ENCODE peak calls at places on chromosomes 5 and 9, in four cellular contexts. P, L, R and W are unnamed samples.
A peak's percentile ranks its signal among the peaks of the same experiment; 100 is the strongest.

GRCh38 chr5:169742773-169743296 is 105.8 kb downstream of the DOCK2 start:
- DNase-seq in P (peak; percentile 82), L (no peak), R (peak; percentile 82), W (no peak)

GRCh38 chr5:122093861-122094650 is 16.0 kb upstream of the LOX start:
- DNase-seq in R (peak; percentile 81), L (no peak), P (no peak), W (no peak)

GRCh38 chr5:175778951-175779475 is 92.4 kb upstream of the CPLX2 start:
- DNase-seq in R (no peak), P (no peak), L (peak; percentile 36), W (no peak)

GRCh38 chr9:81635526-81636279 is 53.6 kb downstream of the TLE1 start:
- DNase-seq in P (peak; percentile 38), R (peak; percentile 47), L (no peak), W (no peak)

GRCh38 chr9:13089721-13090120 is 189.8 kb downstream of the MPDZ start:
- DNase-seq in P (no peak), R (no peak), L (no peak), W (no peak)

GRCh38 chr5:10283927-10284635 is 23.6 kb downstream of the CMBL start:
- DNase-seq in R (peak; percentile 79), P (no peak), L (peak; percentile 92), W (peak; percentile 67)

GRCh38 chr5:145936401-145937131 is at the start of gene SH3RF2:
- DNase-seq in L (peak; percentile 81), R (peak; percentile 73), P (no peak), W (no peak)

GRCh38 chr9:134169724-134170401 is 5.5 kb upstream of the RNU6ATAC start:
- DNase-seq in R (no peak), P (no peak), L (peak; percentile 59), W (no peak)

GRCh38 chr5:103441523-103441922 is 121.1 kb downstream of the NUDT12 start:
- DNase-seq in R (no peak), L (no peak), P (no peak), W (no peak)

GRCh38 chr9:7042124-7042523 is 284.4 kb downstream of the KDM4C start:
- DNase-seq in P (peak; percentile 39), L (no peak), R (peak; percentile 32), W (no peak)

GRCh38 chr9:27377147-27377807 is 80.3 kb upstream of the EQTN start:
- DNase-seq in R (no peak), L (no peak), P (no peak), W (no peak)

GRCh38 chr9:104850771-104851170 is 77.2 kb downstream of the ABCA1 start:
- DNase-seq in P (no peak), L (no peak), R (peak; percentile 49), W (no peak)

GRCh38 chr5:67234671-67235176 is 38.1 kb upstream of the CD180 start:
- DNase-seq in R (peak; percentile 87), P (no peak), L (peak; percentile 61), W (no peak)

GRCh38 chr5:79074641-79075040 is 5.1 kb downstream of the BHMT2 start:
- DNase-seq in R (peak; percentile 12), L (no peak), P (peak; percentile 18), W (no peak)

GRCh38 chr9:132833451-132834130 is 44.5 kb downstream of the AK8 start:
- DNase-seq in P (no peak), L (no peak), R (no peak), W (no peak)

GRCh38 chr9:135521608-135522095 is 412 bp downstream of the LCN1 start:
- DNase-seq in L (no peak), R (no peak), P (no peak), W (no peak)

GRCh38 chr9:87223397-87224246 is 274.0 kb upstream of the DAPK1 start:
- DNase-seq in L (no peak), R (no peak), P (no peak), W (no peak)

GRCh38 chr9:77735515-77735914 is 87.4 kb upstream of the GNA14 start:
- DNase-seq in L (no peak), P (no peak), R (peak; percentile 85), W (no peak)

GRCh38 chr9:129023036-129023907 is 4.9 kb downstream of the SH3GLB2 start:
- DNase-seq in R (peak; percentile 88), L (peak; percentile 95), P (peak; percentile 39), W (no peak)

GRCh38 chr5:115453391-115454095 is 91.0 kb downstream of the FEM1C start:
- DNase-seq in P (no peak), R (no peak), L (no peak), W (no peak)

GRCh38 chr9:124281934-124282351 is 24.2 kb downstream of the NEK6 start:
- DNase-seq in R (no peak), P (no peak), L (no peak), W (no peak)

GRCh38 chr9:14313951-14314423 is at the start of gene NFIB:
- DNase-seq in R (peak; percentile 52), P (no peak), L (peak; percentile 88), W (no peak)

GRCh38 chr5:2722901-2723300 is 28.6 kb downstream of the IRX2 start:
- DNase-seq in L (no peak), P (no peak), R (no peak), W (no peak)

GRCh38 chr9:112041536-112042243 is 133.4 kb downstream of the SUSD1 start:
- DNase-seq in L (no peak), R (peak; percentile 100), P (peak; percentile 100), W (no peak)

GRCh38 chr5:63570752-63571151 is 391.5 kb downstream of the HTR1A start:
- DNase-seq in L (no peak), R (no peak), P (no peak), W (no peak)

GRCh38 chr5:41334758-41335157 is 121.4 kb upstream of the C6 start:
- DNase-seq in P (no peak), R (peak; percentile 42), L (no peak), W (no peak)

GRCh38 chr9:5587024-5587423 is 41.9 kb upstream of the RIC1 start:
- DNase-seq in R (peak; percentile 63), P (peak; percentile 20), L (no peak), W (no peak)

GRCh38 chr5:159310492-159310891 is 19.8 kb downstream of the IL12B start:
- DNase-seq in R (no peak), P (no peak), L (no peak), W (no peak)

GRCh38 chr5:158519433-158520025 is 580.2 kb downstream of the EBF1 start:
- DNase-seq in R (peak; percentile 19), L (no peak), P (no peak), W (no peak)

GRCh38 chr9:123561055-123561454 is 205.1 kb downstream of the CRB2 start:
- DNase-seq in L (no peak), P (no peak), R (no peak), W (no peak)

GRCh38 chr9:2411459-2412215 is 209.9 kb upstream of the VLDLR start:
- DNase-seq in L (no peak), R (peak; percentile 58), P (peak; percentile 33), W (no peak)

GRCh38 chr9:125632321-125633115 is 74.5 kb downstream of the MAPKAP1 start:
- DNase-seq in P (no peak), R (peak; percentile 46), L (no peak), W (no peak)

GRCh38 chr5:95471922-95472321 is 80.8 kb downstream of the FAM81B start:
- DNase-seq in P (peak; percentile 21), L (no peak), R (peak; percentile 13), W (no peak)

GRCh38 chr9:38697901-38698300 is 22.0 kb downstream of the FAM240B start:
- DNase-seq in P (no peak), L (no peak), R (no peak), W (no peak)

GRCh38 chr9:38700695-38701094 is 19.2 kb downstream of the FAM240B start:
- DNase-seq in P (no peak), R (peak; percentile 46), L (no peak), W (no peak)

GRCh38 chr9:38694676-38695075 is 25.3 kb downstream of the FAM240B start:
- DNase-seq in L (no peak), R (no peak), P (no peak), W (no peak)

GRCh38 chr9:38699337-38699736 is 20.6 kb downstream of the FAM240B start:
- DNase-seq in L (no peak), P (no peak), R (no peak), W (no peak)
- TF ChIP-seq CTCF in L (no peak), P (no peak), R (no peak), W (no peak)

GRCh38 chr5:140635291-140636257 is 2.6 kb upstream of the CD14 start:
- DNase-seq in R (no peak), P (no peak), L (no peak), W (no peak)

GRCh38 chr5:140633081-140633471 is at the start of gene CD14:
- DNase-seq in R (peak; percentile 38), P (no peak), L (peak; percentile 72), W (no peak)

GRCh38 chr5:140631831-140632365 is 1.1 kb downstream of the CD14 start:
- DNase-seq in L (peak; percentile 63), P (no peak), R (no peak), W (no peak)

GRCh38 chr5:140632366-140633080 is 452 bp downstream of the CD14 start:
- DNase-seq in L (peak; percentile 80), R (peak; percentile 71), P (no peak), W (no peak)

DNA sequence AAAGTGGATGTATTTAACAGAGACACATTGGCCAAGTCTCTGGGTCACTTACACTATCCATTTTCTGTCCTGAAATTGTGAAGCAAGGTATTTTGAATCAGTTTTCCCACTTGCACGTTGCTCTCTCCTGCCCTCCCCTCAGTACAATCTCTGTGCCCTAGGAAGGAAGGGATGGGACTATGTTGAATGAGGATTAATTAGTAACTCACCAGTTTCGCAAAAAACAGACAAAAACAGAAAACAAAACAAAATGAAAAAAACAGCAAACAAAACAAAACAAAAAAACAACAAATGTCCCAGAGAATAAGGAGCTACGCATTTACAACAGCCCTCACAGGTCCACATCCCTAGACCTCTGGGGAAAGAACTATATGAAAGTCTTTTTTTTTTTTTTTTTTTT is 1.1 kb upstream of the CD14 start:
- DNase-seq in L (no peak), R (no peak), P (no peak), W (no peak)
- TF ChIP-seq CTCF in L (no peak), R (no peak), P (no peak), W (no peak)

DNA sequence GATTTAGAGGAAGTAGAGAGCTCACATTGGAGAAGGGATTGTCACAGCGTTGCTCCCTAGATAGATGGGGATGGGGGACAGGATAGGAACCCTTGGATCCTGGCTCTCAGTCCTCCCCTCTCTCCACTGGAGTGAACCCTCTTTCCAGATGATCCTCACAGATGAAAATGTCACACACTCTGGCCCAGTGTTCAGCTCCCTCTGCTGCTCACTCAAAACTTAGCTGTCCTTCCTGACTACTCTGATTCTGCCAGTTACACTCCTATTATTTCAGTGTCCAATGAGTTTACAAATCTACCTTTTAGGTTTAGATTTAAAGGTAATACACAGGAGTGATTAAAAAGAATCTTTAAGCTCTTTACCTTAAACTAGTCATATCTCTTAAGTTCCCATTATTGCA is 5.8 kb upstream of the SPINK7 start:
- DNase-seq in L (no peak), R (no peak), P (no peak), W (no peak)
- TF ChIP-seq CTCF in L (no peak), R (no peak), P (peak; percentile 27), W (no peak)

DNA sequence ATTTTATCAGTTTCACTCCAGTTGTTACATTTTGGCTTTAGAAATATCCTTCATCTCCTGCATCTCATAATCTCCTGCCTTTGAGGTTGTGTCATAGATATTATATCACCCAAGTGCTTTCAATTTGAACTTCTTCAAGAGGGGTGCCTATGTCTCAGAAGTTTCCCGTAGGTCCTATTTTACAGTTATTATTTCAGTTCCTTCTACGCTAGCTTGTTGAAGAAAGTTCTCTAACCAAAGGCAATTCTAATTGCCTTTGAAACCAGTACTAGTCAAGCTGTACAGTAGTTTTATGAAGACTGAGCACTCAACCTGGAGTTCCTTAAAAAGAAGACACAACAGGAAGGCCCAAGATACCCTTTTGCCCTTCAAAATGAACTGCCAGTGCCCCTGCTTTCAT is 116.4 kb downstream of the ZCCHC7 start:
- DNase-seq in P (no peak), L (no peak), R (no peak), W (no peak)
- TF ChIP-seq CTCF in P (no peak), L (no peak), R (no peak), W (no peak)